ENCODE peak calls at places on chromosomes 13 and 19, in eight cellular contexts. W is H1, T is psoas muscle, N is adrenal gland, U is aorta, Y is iPS DF 6.9, L is suprapubic skin, R is right lobe of liver. I is an unnamed sample. For H3K4me1 and H3K9me3, the result is how much of the 10 kb centered on the place peaks cover.

GRCh38 chr13:57824121-57824520 is 192.6 kb downstream of the PCDH17 start:
- DNase-seq in W (no peak), T (peak), N (no peak), U (no peak), Y (no peak), L (no peak), R (no peak), I (no peak)

GRCh38 chr19:49335071-49335783 is at the start of gene CD37:
- DNase-seq in W (no peak), T (no peak), N (no peak), U (peak), Y (no peak), L (no peak), R (no peak), I (no peak)

GRCh38 chr13:40389081-40389641 is 277.3 kb downstream of the FOXO1 start:
- DNase-seq in W (no peak), T (no peak), N (no peak), U (no peak), Y (no peak), L (no peak), R (no peak), I (no peak)

GRCh38 chr19:35248310-35249145 is at the start of gene LSR:
- DNase-seq in W (peak), T (no peak), N (peak), U (peak), Y (no peak), L (no peak), R (peak), I (peak)

GRCh38 chr13:80666782-80667537 is 326.0 kb upstream of the SPRY2 start:
- DNase-seq in W (no peak), T (no peak), N (no peak), U (no peak), Y (no peak), L (no peak), R (no peak), I (no peak)

GRCh38 chr13:48839171-48839570 is 136.5 kb upstream of the FNDC3A start:
- DNase-seq in W (no peak), T (no peak), N (no peak), U (no peak), Y (no peak), L (no peak), R (no peak), I (no peak)

GRCh38 chr13:40566811-40567210 is 99.6 kb downstream of the FOXO1 start:
- DNase-seq in W (no peak), T (no peak), N (no peak), U (no peak), Y (no peak), L (no peak), R (no peak), I (no peak)

GRCh38 chr19:31838163-31838798 is 489.0 kb upstream of the TSHZ3 start:
- DNase-seq in W (no peak), T (no peak), N (no peak), U (no peak), Y (no peak), L (no peak), R (no peak), I (no peak)

GRCh38 chr13:69618838-69619237 is 488.8 kb upstream of the ATXN8OS start:
- DNase-seq in W (no peak), T (no peak), N (no peak), U (no peak), Y (no peak), L (no peak), R (no peak), I (no peak)

GRCh38 chr19:12187625-12188024 is 24.7 kb downstream of the ZNF136 start:
- DNase-seq in W (no peak), T (no peak), N (no peak), U (no peak), Y (no peak), L (no peak), R (no peak), I (no peak)

GRCh38 chr19:19068659-19069509 is 5.1 kb downstream of the SLC25A42 start:
- DNase-seq in W (no peak), T (peak), N (no peak), U (no peak), Y (no peak), L (no peak), R (no peak), I (no peak)
- H3K4me1 ChIP-seq in W (under half), T (under half), N (under half), U (under half), Y (under half), L (under half), R (under half), I (under half)

GRCh38 chr19:43839139-43839538 is 12.0 kb downstream of the ZNF283 start:
- DNase-seq in W (no peak), T (no peak), N (no peak), U (no peak), Y (no peak), L (no peak), R (no peak), I (no peak)
- H3K9me3 ChIP-seq in W (under half), T (half or more), N (under half), U (under half), Y (under half), L (half or more), R (under half), I (under half)

GRCh38 chr19:55640577-55641375 is at the start of gene ZNF580:
- DNase-seq in W (peak), T (peak), N (no peak), U (peak), Y (no peak), L (no peak), R (peak), I (peak)

GRCh38 chr19:55641376-55642152 is 762 bp downstream of the ZNF580 start:
- DNase-seq in W (no peak), T (no peak), N (peak), U (no peak), Y (no peak), L (no peak), R (peak), I (no peak)

GRCh38 chr19:55638864-55639359 is 1.9 kb upstream of the ZNF580 start:
- DNase-seq in W (peak), T (peak), N (peak), U (peak), Y (no peak), L (no peak), R (no peak), I (peak)

GRCh38 chr19:55642153-55643002 is 1.1 kb upstream of the ZNF581 start:
- DNase-seq in W (peak), T (no peak), N (peak), U (peak), Y (no peak), L (no peak), R (peak), I (no peak)

GRCh38 chr19:55640043-55640576 is 692 bp upstream of the ZNF580 start:
- DNase-seq in W (no peak), T (peak), N (peak), U (peak), Y (no peak), L (no peak), R (peak), I (no peak)
- H3K4me1 ChIP-seq in W (under half), T (half or more), N (half or more), U (under half), Y (under half), L (half or more), R (under half), I (under half)

GRCh38 chr19:47749326-47749725 is 4.0 kb downstream of the NOP53 start:
- DNase-seq in W (no peak), T (no peak), N (no peak), U (no peak), Y (no peak), L (no peak), R (no peak), I (no peak)

GRCh38 chr19:47742636-47743035 is 2.7 kb upstream of the NOP53 start:
- DNase-seq in W (no peak), T (no peak), N (no peak), U (peak), Y (no peak), L (no peak), R (no peak), I (no peak)

GRCh38 chr19:47740866-47741519 is 4.4 kb upstream of the NOP53 start:
- DNase-seq in W (no peak), T (no peak), N (peak), U (peak), Y (no peak), L (no peak), R (no peak), I (no peak)

GRCh38 chr19:47741544-47742125 is 3.7 kb upstream of the NOP53 start:
- DNase-seq in W (no peak), T (no peak), N (no peak), U (no peak), Y (no peak), L (no peak), R (no peak), I (no peak)

DNA sequence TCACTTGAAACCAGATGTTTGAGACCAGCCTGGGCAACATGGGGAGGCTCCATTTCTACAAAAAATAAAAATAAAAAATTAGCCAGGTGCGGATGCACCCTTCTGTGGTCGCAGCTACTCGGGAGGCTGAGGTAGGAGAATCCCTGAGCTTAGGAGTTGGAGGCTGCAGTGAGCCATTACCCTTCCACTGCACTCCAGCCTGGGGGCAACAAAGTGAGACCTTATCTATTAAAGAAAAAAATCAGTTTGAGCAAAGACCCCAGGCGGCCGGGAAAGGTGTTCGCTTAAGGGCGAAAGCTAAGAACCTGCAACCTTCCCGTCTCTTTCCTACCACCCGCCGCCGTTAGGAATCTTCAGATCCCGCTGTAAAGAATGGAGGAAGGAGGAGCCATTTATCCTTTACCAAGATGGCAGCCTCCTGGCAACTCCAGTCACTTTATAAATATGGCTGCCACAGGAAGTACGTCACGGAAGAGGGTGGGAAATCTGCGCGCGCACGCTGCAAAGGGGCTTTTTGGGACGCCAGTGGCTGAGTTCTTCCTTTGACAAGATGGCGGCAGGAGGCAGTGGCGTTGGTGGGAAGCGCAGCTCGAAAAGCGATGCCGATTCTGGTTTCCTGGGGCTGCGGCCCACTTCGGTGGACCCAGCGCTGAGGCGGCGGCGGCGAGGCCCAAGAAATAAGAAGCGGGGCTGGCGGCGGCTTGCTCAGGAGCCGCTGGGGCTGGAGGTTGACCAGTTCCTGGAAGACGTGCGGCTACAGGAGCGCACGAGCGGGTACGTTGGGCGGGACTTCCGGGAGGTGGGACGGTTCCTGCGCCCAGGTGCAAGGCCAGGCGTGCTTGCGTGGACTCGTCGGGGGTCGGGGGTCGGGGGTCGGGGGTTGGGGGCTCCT is at the start of gene NOP53:
- DNase-seq in W (peak), T (peak), N (peak), U (peak), Y (peak), L (peak), R (peak), I (peak)
- H3K9me3 ChIP-seq in W (under half), T (under half), N (under half), U (under half), Y (under half), L (under half), R (under half), I (under half)

GRCh38 chr19:45125360-45125759 is 32.4 kb downstream of the PPP1R37 start:
- DNase-seq in W (no peak), T (no peak), N (no peak), U (no peak), Y (no peak), L (no peak), R (no peak), I (no peak)

GRCh38 chr19:45122832-45123231 is 29.9 kb downstream of the PPP1R37 start:
- DNase-seq in W (no peak), T (no peak), N (no peak), U (no peak), Y (no peak), L (no peak), R (no peak), I (no peak)

GRCh38 chr19:45121827-45122345 is 28.9 kb downstream of the PPP1R37 start:
- DNase-seq in W (no peak), T (no peak), N (no peak), U (no peak), Y (no peak), L (no peak), R (no peak), I (no peak)

GRCh38 chr19:45124021-45124420 is 31.0 kb downstream of the PPP1R37 start:
- DNase-seq in W (no peak), T (no peak), N (no peak), U (no peak), Y (no peak), L (no peak), R (no peak), I (no peak)

GRCh38 chr19:45123440-45123850 is 30.5 kb downstream of the PPP1R37 start:
- DNase-seq in W (no peak), T (no peak), N (no peak), U (no peak), Y (no peak), L (no peak), R (no peak), I (peak)
- H3K4me1 ChIP-seq in W (under half), T (under half), N (under half), U (under half), Y (under half), L (half or more), R (under half), I (under half)

DNA sequence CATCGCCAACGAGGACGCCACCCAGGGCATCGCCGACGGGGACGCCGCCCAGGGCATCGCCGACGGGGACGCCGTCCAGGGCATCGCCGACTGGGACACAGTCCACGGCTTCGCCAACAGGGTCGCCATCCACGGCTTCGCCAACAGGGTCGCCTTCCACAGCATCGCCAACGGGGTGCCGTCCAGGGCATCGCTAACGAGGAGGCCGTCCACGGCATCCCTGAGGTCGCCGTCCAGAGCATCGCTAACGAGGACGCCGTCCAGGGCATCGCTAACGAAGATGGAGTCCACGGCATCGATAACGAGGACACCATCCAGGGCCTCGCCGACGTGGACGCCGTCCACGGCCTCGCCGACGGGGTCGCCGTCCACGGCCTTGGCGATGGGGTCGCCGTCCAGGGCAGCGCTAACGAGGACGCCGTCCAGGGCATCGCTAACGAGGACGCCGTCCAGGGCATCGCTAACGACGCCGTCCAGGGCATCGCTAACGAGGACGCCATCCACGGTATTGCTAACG is 947.8 kb downstream of the TUBA3C start:
- DNase-seq in W (no peak), T (no peak), N (no peak), U (no peak), Y (no peak), L (no peak), R (no peak), I (no peak)
- H3K9me3 ChIP-seq in W (half or more), T (under half), N (under half), U (under half), Y (under half), L (under half), R (under half), I (under half)

GRCh38 chr19:57152921-57153320 is 7.9 kb upstream of the ZIM3 start:
- DNase-seq in W (no peak), T (no peak), N (no peak), U (no peak), Y (no peak), L (no peak), R (no peak), I (no peak)
- H3K4me1 ChIP-seq in W (under half), T (under half), N (under half), U (under half), Y (under half), L (under half), R (under half), I (under half)

DNA sequence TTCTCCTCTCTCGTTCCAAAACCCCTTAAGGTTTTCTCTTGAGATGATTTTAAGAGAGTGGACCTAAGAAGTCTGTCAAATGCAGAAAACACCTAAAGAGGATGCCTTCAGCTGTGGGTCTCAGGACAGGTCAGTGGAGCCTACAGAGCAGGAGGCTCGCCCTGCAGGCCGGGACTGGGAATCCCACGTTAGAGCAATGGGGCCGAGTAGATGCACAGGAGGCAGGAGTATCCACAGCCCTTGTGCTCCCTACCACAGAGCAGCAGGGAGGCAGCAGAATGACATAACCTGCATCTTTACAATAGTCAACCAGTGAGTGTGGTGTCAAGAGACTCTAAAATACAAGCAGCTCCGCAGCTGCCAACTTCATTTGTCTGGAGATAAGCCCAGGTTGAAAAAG is 229.4 kb downstream of the MTUS2 start:
- DNase-seq in W (no peak), T (no peak), N (no peak), U (no peak), Y (no peak), L (no peak), R (no peak), I (no peak)
- H3K9me3 ChIP-seq in W (under half), T (under half), N (under half), U (under half), Y (under half), L (under half), R (under half), I (under half)

GRCh38 chr13:73715910-73716257 is 418.3 kb downstream of the KLF12 start:
- DNase-seq in W (no peak), T (no peak), N (no peak), U (no peak), Y (no peak), L (no peak), R (no peak), I (no peak)

GRCh38 chr13:73717632-73718031 is 416.6 kb downstream of the KLF12 start:
- DNase-seq in W (no peak), T (no peak), N (no peak), U (no peak), Y (no peak), L (no peak), R (no peak), I (no peak)

GRCh38 chr13:73715114-73715909 is 418.9 kb downstream of the KLF12 start:
- DNase-seq in W (no peak), T (no peak), N (no peak), U (no peak), Y (no peak), L (no peak), R (no peak), I (no peak)

GRCh38 chr13:73718248-73718647 is 416.0 kb downstream of the KLF12 start:
- DNase-seq in W (no peak), T (no peak), N (no peak), U (no peak), Y (no peak), L (no peak), R (no peak), I (no peak)

GRCh38 chr13:73714522-73714921 is 419.7 kb downstream of the KLF12 start:
- DNase-seq in W (no peak), T (no peak), N (no peak), U (no peak), Y (no peak), L (no peak), R (no peak), I (no peak)
- H3K4me1 ChIP-seq in W (under half), T (under half), N (under half), U (under half), Y (under half), L (under half), R (under half), I (under half)